ENCODE peak calls at places on chromosome 11, in seven cellular contexts. U is right atrium auricular region, Q is Calu3, S is retinal pigment epithelial cell, I is GM12865, H is astrocyte of the spinal cord, L is chondrocyte. Z is an unnamed sample.

GRCh38 chr11:129922674-129923073 is 27.3 kb upstream of the NFRKB start:
- DNase-seq in U (no peak), Q (no peak), S (no peak), I (no peak), H (no peak), L (no peak), Z (no peak)

GRCh38 chr11:74570266-74571061 is 21.9 kb upstream of the POLD3 start:
- DNase-seq in U (no peak), Q (peak; percentile 70), S (peak; percentile 14), I (peak; percentile 66), H (peak; percentile 38), L (no peak), Z (no peak)

GRCh38 chr11:31325162-31325561 is 44.4 kb downstream of the DCDC1 start:
- DNase-seq in U (no peak), Q (no peak), S (peak; percentile 81), I (no peak), H (peak; percentile 57), L (no peak), Z (no peak)

GRCh38 chr11:353315-353857 is 15.9 kb upstream of the B4GALNT4 start:
- DNase-seq in U (peak; percentile 93), Q (peak; percentile 25), S (no peak), I (no peak), H (peak; percentile 84), L (peak; percentile 65), Z (no peak)

GRCh38 chr11:102109896-102110760 is at the start of gene YAP1:
- DNase-seq in U (peak; percentile 90), Q (peak; percentile 85), S (peak; percentile 62), I (peak; percentile 82), H (peak; percentile 97), L (peak; percentile 96), Z (peak; percentile 95)

GRCh38 chr11:11177156-11177808 is 175.8 kb downstream of the CSNK2A3 start:
- DNase-seq in U (no peak), Q (no peak), S (no peak), I (no peak), H (no peak), L (no peak), Z (no peak)

GRCh38 chr11:90849278-90849677 is 626.4 kb upstream of the CHORDC1 start:
- DNase-seq in U (no peak), Q (no peak), S (no peak), I (peak; percentile 3), H (no peak), L (no peak), Z (no peak)

GRCh38 chr11:119295178-119295577 is 21.8 kb downstream of the MCAM start:
- DNase-seq in U (no peak), Q (no peak), S (no peak), I (no peak), H (no peak), L (no peak), Z (no peak)

GRCh38 chr11:11533751-11534150 is 88.1 kb downstream of the GALNT18 start:
- DNase-seq in U (no peak), Q (no peak), S (no peak), I (no peak), H (no peak), L (no peak), Z (no peak)

GRCh38 chr11:108944486-108945178 is 279.8 kb downstream of the DDX10 start:
- DNase-seq in U (no peak), Q (no peak), S (no peak), I (no peak), H (no peak), L (no peak), Z (no peak)

GRCh38 chr11:120186799-120187591 is 23.8 kb upstream of the OAF start:
- DNase-seq in U (no peak), Q (no peak), S (no peak), I (peak; percentile 59), H (no peak), L (peak; percentile 55), Z (no peak)

GRCh38 chr11:125376856-125377255 is 119.2 kb downstream of the FEZ1 start:
- DNase-seq in U (no peak), Q (no peak), S (no peak), I (no peak), H (peak; percentile 8), L (no peak), Z (no peak)

GRCh38 chr11:92152245-92152644 is 72.4 kb upstream of the FAT3 start:
- DNase-seq in U (no peak), Q (no peak), S (no peak), I (no peak), H (no peak), L (no peak), Z (no peak)

GRCh38 chr11:1920128-1920908 is 815 bp downstream of the TNNT3 start:
- DNase-seq in U (no peak), Q (no peak), S (no peak), I (no peak), H (no peak), L (no peak), Z (no peak)

GRCh38 chr11:100329352-100329751 is 357.7 kb upstream of the ARHGAP42 start:
- DNase-seq in U (no peak), Q (no peak), S (peak; percentile 39), I (no peak), H (no peak), L (no peak), Z (no peak)

GRCh38 chr11:114304969-114305368 is 8.8 kb downstream of the NNMT start:
- DNase-seq in U (no peak), Q (no peak), S (no peak), I (no peak), H (peak; percentile 8), L (no peak), Z (no peak)

GRCh38 chr11:73330569-73331093 is 22.6 kb downstream of the ARHGEF17 start:
- DNase-seq in U (no peak), Q (no peak), S (no peak), I (no peak), H (no peak), L (no peak), Z (no peak)

GRCh38 chr11:67633758-67634365 is 4.1 kb upstream of the NUDT8 start:
- DNase-seq in U (no peak), Q (no peak), S (no peak), I (no peak), H (no peak), L (peak; percentile 92), Z (no peak)

GRCh38 chr11:72722050-72722748 is 30.0 kb downstream of the ARAP1 start:
- DNase-seq in U (peak; percentile 93), Q (peak; percentile 84), S (no peak), I (peak; percentile 90), H (peak; percentile 90), L (no peak), Z (peak; percentile 94)

GRCh38 chr11:6604081-6604626 is 580 bp downstream of the ILK start:
- DNase-seq in U (peak; percentile 71), Q (peak; percentile 26), S (no peak), I (peak; percentile 75), H (peak; percentile 71), L (no peak), Z (peak; percentile 86)

GRCh38 chr11:6601041-6601461 is 2.4 kb downstream of the RRP8 start:
- DNase-seq in U (peak; percentile 46), Q (no peak), S (no peak), I (no peak), H (no peak), L (no peak), Z (peak; percentile 76)

GRCh38 chr11:6606471-6607189 is 3.1 kb downstream of the ILK start:
- DNase-seq in U (peak; percentile 96), Q (peak; percentile 95), S (peak; percentile 70), I (peak; percentile 89), H (peak; percentile 92), L (no peak), Z (peak; percentile 92)

GRCh38 chr11:6602096-6602940 is 1.1 kb downstream of the RRP8 start:
- DNase-seq in U (peak; percentile 26), Q (no peak), S (no peak), I (no peak), H (no peak), L (no peak), Z (peak; percentile 44)

DNA sequence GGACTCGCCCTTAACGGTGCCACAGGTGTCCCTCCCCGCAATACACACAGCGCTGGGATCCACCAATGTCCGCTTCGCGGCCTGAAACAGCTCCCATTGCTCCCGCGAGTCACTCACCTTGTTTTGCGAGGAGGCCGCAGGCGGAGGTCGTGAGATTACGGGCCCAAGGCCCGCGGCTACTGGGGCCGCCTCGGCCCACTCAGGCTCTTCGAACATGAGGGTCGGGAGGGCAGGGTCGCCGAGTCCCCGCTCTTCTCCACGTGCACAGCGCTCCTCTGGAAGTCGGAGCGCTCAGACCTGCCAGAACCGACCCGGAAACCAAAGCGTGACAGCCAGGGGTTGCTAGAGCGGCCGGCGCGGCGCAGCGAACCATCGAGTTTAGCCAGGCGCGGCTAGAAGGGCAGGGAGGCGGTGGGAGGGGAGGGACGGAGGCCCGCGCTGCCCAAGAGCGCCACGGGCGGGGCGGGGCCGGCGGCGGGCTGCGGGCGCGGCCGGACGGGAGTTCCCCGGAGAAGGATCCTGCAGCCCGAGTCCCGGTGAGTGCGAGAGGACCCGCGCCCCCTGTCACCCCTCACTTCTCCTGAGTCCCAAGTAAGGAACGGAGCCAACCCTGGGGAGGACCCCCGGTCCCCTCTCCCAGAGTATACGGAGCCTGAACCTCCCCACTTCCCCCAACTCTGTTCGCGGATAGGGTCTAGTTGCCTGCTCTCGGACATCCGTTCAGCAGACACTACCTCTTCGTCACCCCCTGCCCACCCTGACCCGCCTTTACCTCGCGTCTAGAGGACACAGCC is at the start of the genes ILK and RRP8:
- DNase-seq in U (peak; percentile 93), Q (peak; percentile 91), S (no peak), I (peak; percentile 95), H (peak; percentile 92), L (no peak), Z (peak; percentile 95)
- TF ChIP-seq CTCF in U (no peak), Q (no peak), S (peak; percentile 11), I (no peak), H (no peak), L (peak; percentile 44), Z (peak; percentile 36)

GRCh38 chr11:45083544-45084087 is 62.8 kb upstream of the PRDM11 start:
- DNase-seq in U (no peak), Q (peak; percentile 45), S (no peak), I (no peak), H (no peak), L (no peak), Z (no peak)
- TF ChIP-seq CTCF in U (no peak), Q (peak; percentile 42), S (peak; percentile 44), I (peak; percentile 35), H (peak; percentile 46), L (peak; percentile 64), Z (peak; percentile 38)

DNA sequence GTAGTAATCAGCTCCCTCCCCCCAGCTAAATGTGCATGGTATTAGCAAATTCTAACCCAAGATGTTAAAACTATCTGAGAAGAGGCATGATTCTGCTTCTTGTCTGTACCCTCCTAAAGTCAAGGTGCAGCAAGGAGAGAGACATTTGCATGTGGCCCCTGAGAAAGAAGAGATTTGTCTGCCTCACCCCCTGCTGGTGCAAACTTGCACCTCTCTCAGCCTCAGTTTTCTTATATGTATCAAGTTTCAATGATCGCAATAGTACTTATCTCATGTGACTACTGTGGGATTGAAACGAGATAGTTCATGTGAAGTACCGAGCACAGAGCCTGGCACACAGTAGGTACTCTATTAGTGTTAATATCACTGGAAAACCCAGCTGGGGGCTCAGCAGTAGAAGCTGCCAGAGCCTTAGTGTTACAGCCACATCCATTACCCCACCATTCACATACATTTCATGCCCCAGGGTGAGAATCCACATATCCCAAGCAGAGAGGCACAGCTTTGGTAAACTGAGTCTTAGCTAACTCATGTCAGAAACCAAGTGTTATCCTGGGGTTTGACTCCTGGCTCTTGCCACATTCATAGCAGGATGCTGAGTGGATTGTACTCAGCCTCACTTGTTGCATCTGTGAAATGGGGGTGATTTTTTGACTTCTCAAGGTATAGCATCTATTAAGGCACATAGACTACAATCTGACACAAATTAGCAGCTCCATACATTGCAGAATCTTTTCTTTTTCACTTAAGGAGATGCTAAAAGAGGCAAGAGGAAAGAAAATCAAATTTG is 24.9 kb downstream of the CD44 start:
- DNase-seq in U (no peak), Q (no peak), S (no peak), I (peak; percentile 82), H (no peak), L (no peak), Z (no peak)
- TF ChIP-seq CTCF in U (no peak), Q (no peak), S (peak; percentile 29), I (peak; percentile 70), H (peak; percentile 17), L (peak; percentile 48), Z (peak; percentile 20)

GRCh38 chr11:34308821-34309585 is 48.8 kb downstream of the ABTB2 start:
- DNase-seq in U (no peak), Q (peak; percentile 34), S (no peak), I (no peak), H (peak; percentile 22), L (no peak), Z (no peak)
- TF ChIP-seq CTCF in U (no peak), Q (no peak), S (no peak), I (no peak), H (no peak), L (no peak), Z (no peak)